ENCODE peak calls at places on chromosome 14, in ten cellular contexts. One of them, this sample, is unnamed.
A peak's percentile ranks its signal among the peaks of the same experiment; 100 is the strongest.

GRCh38 chr14:55416866-55417265 is 5.2 kb upstream of the ATG14 start:
- DNase-seq in hepatocyte: peak; percentile 34
- DNase-seq in PC-3: peak; percentile 82
- DNase-seq in GM23338: peak; percentile 80
- DNase-seq in SK-N-SH: no peak
- DNase-seq in OCI-LY7: peak; percentile 24
- DNase-seq in HCT116: peak; percentile 53
- DNase-seq in GM23248: peak; percentile 41
- DNase-seq in MM.1S: peak; percentile 48
- DNase-seq in PC-9: no peak
- DNase-seq in this sample: peak; percentile 77

GRCh38 chr14:90756755-90757345 is 59.4 kb downstream of the TTC7B start:
- DNase-seq in hepatocyte: no peak
- DNase-seq in PC-3: no peak
- DNase-seq in GM23338: peak; percentile 73
- DNase-seq in SK-N-SH: no peak
- DNase-seq in OCI-LY7: peak; percentile 14
- DNase-seq in HCT116: no peak
- DNase-seq in GM23248: no peak
- DNase-seq in MM.1S: no peak
- DNase-seq in PC-9: no peak
- DNase-seq in this sample: peak; percentile 66

GRCh38 chr14:81990312-81990761 is 456.7 kb upstream of the SEL1L start:
- DNase-seq in hepatocyte: peak; percentile 78
- DNase-seq in PC-3: peak; percentile 66
- DNase-seq in GM23338: peak; percentile 72
- DNase-seq in SK-N-SH: peak; percentile 6
- DNase-seq in OCI-LY7: peak; percentile 57
- DNase-seq in HCT116: peak; percentile 18
- DNase-seq in GM23248: peak; percentile 46
- DNase-seq in MM.1S: peak; percentile 36
- DNase-seq in PC-9: no peak
- DNase-seq in this sample: peak; percentile 89

GRCh38 chr14:59474172-59474571 is 9.0 kb upstream of the GPR135 start:
- DNase-seq in hepatocyte: no peak
- DNase-seq in PC-3: no peak
- DNase-seq in GM23338: no peak
- DNase-seq in SK-N-SH: no peak
- DNase-seq in OCI-LY7: no peak
- DNase-seq in HCT116: no peak
- DNase-seq in GM23248: no peak
- DNase-seq in MM.1S: no peak
- DNase-seq in PC-9: no peak
- DNase-seq in this sample: no peak

GRCh38 chr14:34322940-34323418 is 139.1 kb downstream of the SPTSSA start:
- DNase-seq in hepatocyte: peak; percentile 63
- DNase-seq in PC-3: peak; percentile 68
- DNase-seq in GM23338: peak; percentile 73
- DNase-seq in SK-N-SH: peak; percentile 70
- DNase-seq in OCI-LY7: peak; percentile 69
- DNase-seq in HCT116: peak; percentile 46
- DNase-seq in GM23248: peak; percentile 57
- DNase-seq in MM.1S: peak; percentile 32
- DNase-seq in PC-9: no peak
- DNase-seq in this sample: peak; percentile 90

GRCh38 chr14:21917699-21918436 is 244.2 kb upstream of the OR4E1 start:
- DNase-seq in hepatocyte: peak; percentile 70
- DNase-seq in PC-3: peak; percentile 95
- DNase-seq in GM23338: peak; percentile 83
- DNase-seq in SK-N-SH: peak; percentile 11
- DNase-seq in OCI-LY7: peak; percentile 89
- DNase-seq in HCT116: peak; percentile 31
- DNase-seq in GM23248: peak; percentile 67
- DNase-seq in MM.1S: peak; percentile 62
- DNase-seq in PC-9: peak; percentile 93
- DNase-seq in this sample: peak; percentile 85

GRCh38 chr14:42112108-42112507 is 505.4 kb downstream of the LRFN5 start:
- DNase-seq in hepatocyte: no peak
- DNase-seq in PC-3: peak; percentile 66
- DNase-seq in GM23338: no peak
- DNase-seq in SK-N-SH: no peak
- DNase-seq in OCI-LY7: no peak
- DNase-seq in HCT116: no peak
- DNase-seq in GM23248: peak; percentile 48
- DNase-seq in MM.1S: no peak
- DNase-seq in PC-9: no peak
- DNase-seq in this sample: no peak

GRCh38 chr14:64689292-64689691 is 14.9 kb upstream of the PLEKHG3 start:
- DNase-seq in hepatocyte: no peak
- DNase-seq in PC-3: no peak
- DNase-seq in GM23338: no peak
- DNase-seq in SK-N-SH: no peak
- DNase-seq in OCI-LY7: no peak
- DNase-seq in HCT116: no peak
- DNase-seq in GM23248: no peak
- DNase-seq in MM.1S: no peak
- DNase-seq in PC-9: no peak
- DNase-seq in this sample: no peak

GRCh38 chr14:99382781-99383456 is 97.7 kb downstream of the SETD3 start:
- DNase-seq in hepatocyte: no peak
- DNase-seq in PC-3: peak; percentile 78
- DNase-seq in GM23338: no peak
- DNase-seq in SK-N-SH: no peak
- DNase-seq in OCI-LY7: no peak
- DNase-seq in HCT116: no peak
- DNase-seq in GM23248: no peak
- DNase-seq in MM.1S: no peak
- DNase-seq in PC-9: peak; percentile 76
- DNase-seq in this sample: no peak

GRCh38 chr14:47389520-47389919 is 285.9 kb downstream of the MDGA2 start:
- DNase-seq in hepatocyte: no peak
- DNase-seq in PC-3: no peak
- DNase-seq in GM23338: peak; percentile 60
- DNase-seq in SK-N-SH: no peak
- DNase-seq in OCI-LY7: no peak
- DNase-seq in HCT116: no peak
- DNase-seq in GM23248: no peak
- DNase-seq in MM.1S: no peak
- DNase-seq in PC-9: no peak
- DNase-seq in this sample: no peak

GRCh38 chr14:65940056-65940735 is 527.7 kb downstream of the FUT8 start:
- DNase-seq in hepatocyte: peak; percentile 32
- DNase-seq in PC-3: peak; percentile 38
- DNase-seq in GM23338: peak; percentile 26
- DNase-seq in SK-N-SH: peak; percentile 40
- DNase-seq in OCI-LY7: peak; percentile 50
- DNase-seq in HCT116: peak; percentile 39
- DNase-seq in GM23248: peak; percentile 34
- DNase-seq in MM.1S: no peak
- DNase-seq in PC-9: no peak
- DNase-seq in this sample: peak; percentile 81

GRCh38 chr14:22185191-22185590 is 403.8 kb downstream of the DAD1 start:
- DNase-seq in hepatocyte: no peak
- DNase-seq in PC-3: no peak
- DNase-seq in GM23338: no peak
- DNase-seq in SK-N-SH: no peak
- DNase-seq in OCI-LY7: peak; percentile 4
- DNase-seq in HCT116: no peak
- DNase-seq in GM23248: peak; percentile 1
- DNase-seq in MM.1S: no peak
- DNase-seq in PC-9: no peak
- DNase-seq in this sample: no peak

GRCh38 chr14:50344116-50344775 is 32.1 kb downstream of the DMAC2L start:
- DNase-seq in hepatocyte: no peak
- DNase-seq in PC-3: no peak
- DNase-seq in GM23338: no peak
- DNase-seq in SK-N-SH: no peak
- DNase-seq in OCI-LY7: no peak
- DNase-seq in HCT116: no peak
- DNase-seq in GM23248: peak; percentile 31
- DNase-seq in MM.1S: no peak
- DNase-seq in PC-9: no peak
- DNase-seq in this sample: no peak

GRCh38 chr14:46058964-46059580 is 592.5 kb downstream of the RPL10L start:
- DNase-seq in hepatocyte: no peak
- DNase-seq in PC-3: no peak
- DNase-seq in GM23338: no peak
- DNase-seq in SK-N-SH: no peak
- DNase-seq in OCI-LY7: no peak
- DNase-seq in HCT116: no peak
- DNase-seq in GM23248: no peak
- DNase-seq in MM.1S: no peak
- DNase-seq in PC-9: no peak
- DNase-seq in this sample: no peak

GRCh38 chr14:89011727-89012271 is 187.3 kb downstream of the TTC8 start:
- DNase-seq in hepatocyte: peak; percentile 26
- DNase-seq in PC-3: no peak
- DNase-seq in GM23338: peak; percentile 47
- DNase-seq in SK-N-SH: no peak
- DNase-seq in OCI-LY7: no peak
- DNase-seq in HCT116: no peak
- DNase-seq in GM23248: no peak
- DNase-seq in MM.1S: no peak
- DNase-seq in PC-9: no peak
- DNase-seq in this sample: no peak

GRCh38 chr14:31024577-31025334 is 693 bp upstream of the AP4S1 start:
- DNase-seq in hepatocyte: no peak
- DNase-seq in PC-3: peak; percentile 51
- DNase-seq in GM23338: no peak
- DNase-seq in SK-N-SH: no peak
- DNase-seq in OCI-LY7: peak; percentile 14
- DNase-seq in HCT116: no peak
- DNase-seq in GM23248: peak; percentile 76
- DNase-seq in MM.1S: no peak
- DNase-seq in PC-9: no peak
- DNase-seq in this sample: peak; percentile 66

GRCh38 chr14:105473677-105474477 is 744 bp upstream of the CRIP2 start:
- DNase-seq in hepatocyte: peak; percentile 94
- DNase-seq in PC-3: peak; percentile 89
- DNase-seq in GM23338: peak; percentile 96
- DNase-seq in SK-N-SH: peak; percentile 85
- DNase-seq in OCI-LY7: no peak
- DNase-seq in HCT116: peak; percentile 66
- DNase-seq in GM23248: peak; percentile 90
- DNase-seq in MM.1S: no peak
- DNase-seq in PC-9: peak; percentile 86
- DNase-seq in this sample: peak; percentile 91
- H4K20me1 ChIP-seq in hepatocyte: no peaks in the 10 kb centered on the region
- H4K20me1 ChIP-seq in PC-3: no peaks in the 10 kb centered on the region
- H4K20me1 ChIP-seq in GM23338: no peaks in the 10 kb centered on the region
- H4K20me1 ChIP-seq in SK-N-SH: peaks cover 6% of the 10 kb centered on the region
- H4K20me1 ChIP-seq in OCI-LY7: no peaks in the 10 kb centered on the region
- H4K20me1 ChIP-seq in HCT116: no peaks in the 10 kb centered on the region
- H4K20me1 ChIP-seq in GM23248: no peaks in the 10 kb centered on the region
- H4K20me1 ChIP-seq in MM.1S: no peaks in the 10 kb centered on the region
- H4K20me1 ChIP-seq in PC-9: no peaks in the 10 kb centered on the region
- H4K20me1 ChIP-seq in this sample: peaks cover 21% of the 10 kb centered on the region

DNA sequence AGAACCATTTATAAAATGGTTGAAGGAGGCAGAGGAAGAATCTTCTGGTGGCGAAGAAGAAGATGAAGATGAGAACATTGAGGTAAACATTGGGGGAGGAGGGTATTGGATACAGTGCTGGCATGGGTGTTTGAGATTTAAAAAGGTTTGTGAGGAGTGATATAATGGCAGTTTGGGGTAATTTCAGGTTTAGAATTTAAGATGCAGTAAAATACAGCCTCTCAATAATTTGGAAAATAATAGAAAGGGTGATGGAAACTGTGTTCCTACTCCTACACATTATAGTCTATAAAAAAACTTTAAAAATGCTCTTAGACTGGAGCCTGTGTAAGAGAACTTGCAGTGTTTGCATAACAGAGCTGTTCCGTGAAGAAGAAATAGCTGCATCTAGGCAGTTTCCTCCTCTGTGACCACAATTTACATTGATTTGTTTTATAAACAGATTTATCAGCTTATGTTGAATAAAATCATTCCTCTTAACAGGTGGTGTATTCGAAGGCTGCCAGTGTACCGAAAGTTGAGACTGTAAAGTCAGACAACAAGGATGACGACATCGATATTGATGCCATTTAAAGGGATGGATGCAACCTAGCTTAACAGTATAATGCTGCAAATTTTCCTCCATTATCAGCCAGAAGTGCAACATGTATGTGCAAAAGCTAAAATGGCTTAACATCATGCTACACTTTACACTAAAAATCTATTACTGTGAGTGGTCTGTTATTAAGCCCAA is 6.6 kb downstream of the EIF5 start:
- DNase-seq in hepatocyte: no peak
- DNase-seq in PC-3: no peak
- DNase-seq in GM23338: no peak
- DNase-seq in SK-N-SH: no peak
- DNase-seq in OCI-LY7: no peak
- DNase-seq in HCT116: no peak
- DNase-seq in GM23248: no peak
- DNase-seq in MM.1S: no peak
- DNase-seq in PC-9: no peak
- DNase-seq in this sample: no peak
- H3K9me2 ChIP-seq in hepatocyte: no peaks in the 10 kb centered on the region
- H3K9me2 ChIP-seq in PC-3: no peaks in the 10 kb centered on the region
- H3K9me2 ChIP-seq in GM23338: no peaks in the 10 kb centered on the region
- H3K9me2 ChIP-seq in SK-N-SH: no peaks in the 10 kb centered on the region
- H3K9me2 ChIP-seq in OCI-LY7: no peaks in the 10 kb centered on the region
- H3K9me2 ChIP-seq in HCT116: no peaks in the 10 kb centered on the region
- H3K9me2 ChIP-seq in GM23248: no peaks in the 10 kb centered on the region
- H3K9me2 ChIP-seq in MM.1S: no peaks in the 10 kb centered on the region
- H3K9me2 ChIP-seq in PC-9: no peaks in the 10 kb centered on the region
- H3K9me2 ChIP-seq in this sample: no peaks in the 10 kb centered on the region

GRCh38 chr14:100425454-100425814 is 102.3 kb downstream of the SLC25A47 start:
- DNase-seq in hepatocyte: no peak
- DNase-seq in PC-3: no peak
- DNase-seq in GM23338: no peak
- DNase-seq in SK-N-SH: no peak
- DNase-seq in OCI-LY7: no peak
- DNase-seq in HCT116: no peak
- DNase-seq in GM23248: no peak
- DNase-seq in MM.1S: no peak
- DNase-seq in PC-9: no peak
- DNase-seq in this sample: no peak
- H4K20me1 ChIP-seq in hepatocyte: no peaks in the 10 kb centered on the region
- H4K20me1 ChIP-seq in PC-3: no peaks in the 10 kb centered on the region
- H4K20me1 ChIP-seq in GM23338: no peaks in the 10 kb centered on the region
- H4K20me1 ChIP-seq in SK-N-SH: no peaks in the 10 kb centered on the region
- H4K20me1 ChIP-seq in OCI-LY7: no peaks in the 10 kb centered on the region
- H4K20me1 ChIP-seq in HCT116: no peaks in the 10 kb centered on the region
- H4K20me1 ChIP-seq in GM23248: no peaks in the 10 kb centered on the region
- H4K20me1 ChIP-seq in MM.1S: no peaks in the 10 kb centered on the region
- H4K20me1 ChIP-seq in PC-9: peaks cover 4% of the 10 kb centered on the region
- H4K20me1 ChIP-seq in this sample: peaks cover 71% of the 10 kb centered on the region

DNA sequence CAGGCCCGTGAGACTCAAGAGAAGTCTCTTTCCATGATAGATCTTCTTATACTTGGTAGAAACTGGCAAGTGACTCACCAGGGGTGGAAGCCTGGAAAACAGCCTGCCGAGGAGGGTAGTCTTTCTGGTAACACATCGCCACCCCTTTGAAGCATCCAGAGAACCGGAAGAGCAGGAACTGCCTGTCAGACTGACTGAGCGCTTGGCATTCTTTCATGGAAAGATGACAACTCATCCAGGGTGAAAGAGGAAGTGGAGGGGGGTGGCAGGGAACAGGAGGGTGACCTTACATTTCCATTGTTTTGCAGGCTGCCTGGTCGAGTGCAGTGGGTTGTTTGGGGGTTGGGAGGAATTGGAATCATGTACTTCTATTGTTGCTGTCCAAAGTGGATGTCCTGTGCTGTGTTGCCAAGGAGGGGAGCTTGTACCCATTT is 34.5 kb downstream of the PRKCH start:
- DNase-seq in hepatocyte: peak; percentile 51
- DNase-seq in PC-3: peak; percentile 100
- DNase-seq in GM23338: peak; percentile 81
- DNase-seq in SK-N-SH: no peak
- DNase-seq in OCI-LY7: no peak
- DNase-seq in HCT116: peak; percentile 98
- DNase-seq in GM23248: peak; percentile 35
- DNase-seq in MM.1S: no peak
- DNase-seq in PC-9: peak; percentile 100
- DNase-seq in this sample: no peak
- H3K9me2 ChIP-seq in hepatocyte: no peaks in the 10 kb centered on the region
- H3K9me2 ChIP-seq in PC-3: no peaks in the 10 kb centered on the region
- H3K9me2 ChIP-seq in GM23338: peaks cover 16% of the 10 kb centered on the region
- H3K9me2 ChIP-seq in SK-N-SH: no peaks in the 10 kb centered on the region
- H3K9me2 ChIP-seq in OCI-LY7: no peaks in the 10 kb centered on the region
- H3K9me2 ChIP-seq in HCT116: no peaks in the 10 kb centered on the region
- H3K9me2 ChIP-seq in GM23248: no peaks in the 10 kb centered on the region
- H3K9me2 ChIP-seq in MM.1S: no peaks in the 10 kb centered on the region
- H3K9me2 ChIP-seq in PC-9: no peaks in the 10 kb centered on the region
- H3K9me2 ChIP-seq in this sample: no peaks in the 10 kb centered on the region

This sample was measured in Karpas-422.